ENCODE peak calls at places on chromosomes 11 and 22, in six cellular contexts. O is HCT116, Q is K562, B is H1, J is HepG2, U is GM12878. F is an unnamed sample.

GRCh38 chr11:64294665-64295289 is 3.7 kb downstream of the KCNK4 start:
- DNase-seq in J (no peak), O (no peak), U (no peak), B (no peak), Q (no peak), F (no peak)

GRCh38 chr22:19568337-19569311 is 44.4 kb upstream of the CLDN5 start:
- DNase-seq in O (no peak), J (no peak), Q (peak), B (no peak), U (no peak), F (no peak)

GRCh38 chr11:96278039-96278897 is 64.7 kb downstream of the MAML2 start:
- DNase-seq in U (no peak), B (no peak), O (no peak), J (no peak), Q (no peak), F (no peak)

GRCh38 chr11:132784441-132784840 is 747.9 kb downstream of the OPCML start:
- DNase-seq in O (no peak), J (no peak), B (no peak), Q (no peak), U (no peak), F (no peak)

GRCh38 chr22:35638408-35638807 is 9.8 kb upstream of the APOL6 start:
- DNase-seq in B (no peak), O (no peak), J (no peak), Q (no peak), U (no peak), F (no peak)

GRCh38 chr11:100719809-100720221 is 32.7 kb downstream of the ARHGAP42 start:
- DNase-seq in U (no peak), Q (no peak), O (peak), B (no peak), J (no peak), F (peak)

GRCh38 chr11:82326853-82327252 is 406.8 kb downstream of the FAM181B start:
- DNase-seq in U (no peak), J (no peak), Q (no peak), O (no peak), B (no peak), F (no peak)

GRCh38 chr22:48800036-48800885 is 1027.4 kb downstream of the BRD1 start:
- DNase-seq in J (no peak), O (no peak), B (no peak), U (no peak), Q (no peak), F (no peak)

GRCh38 chr22:48651036-48651890 is 1176.4 kb downstream of the BRD1 start:
- DNase-seq in B (no peak), J (no peak), O (peak), Q (no peak), U (no peak), F (no peak)

GRCh38 chr11:2525941-2526807 is 81.4 kb downstream of the KCNQ1 start:
- DNase-seq in Q (no peak), U (no peak), B (no peak), J (no peak), O (no peak), F (no peak)
- TF ChIP-seq ZNF274 in Q (no peak), U (no peak), B (no peak), J (no peak), O (no peak), F (no peak)

GRCh38 chr11:69344570-69345145 is 50.7 kb downstream of the MYEOV start:
- DNase-seq in O (no peak), B (no peak), U (no peak), J (no peak), Q (no peak), F (no peak)
- TF ChIP-seq ZNF274 in O (no peak), B (no peak), U (no peak), J (no peak), Q (no peak), F (no peak)

GRCh38 chr11:27524155-27524554 is 17.6 kb upstream of the LIN7C start:
- DNase-seq in B (peak), Q (no peak), O (peak), J (peak), U (no peak), F (peak)
- TF ChIP-seq ZNF274 in B (no peak), Q (no peak), O (no peak), J (no peak), U (no peak), F (no peak)

GRCh38 chr11:127105578-127105977 is 105.0 kb upstream of the KIRREL3 start:
- DNase-seq in Q (no peak), B (no peak), J (no peak), O (no peak), U (no peak), F (no peak)

GRCh38 chr11:127106938-127107337 is 106.4 kb upstream of the KIRREL3 start:
- DNase-seq in J (no peak), O (no peak), U (no peak), B (no peak), Q (no peak), F (no peak)

GRCh38 chr11:127108838-127109237 is 108.3 kb upstream of the KIRREL3 start:
- DNase-seq in J (no peak), B (no peak), U (no peak), Q (no peak), O (no peak), F (no peak)

GRCh38 chr11:127103586-127104388 is 103.2 kb upstream of the KIRREL3 start:
- DNase-seq in Q (no peak), B (no peak), U (no peak), J (no peak), O (no peak), F (no peak)

DNA sequence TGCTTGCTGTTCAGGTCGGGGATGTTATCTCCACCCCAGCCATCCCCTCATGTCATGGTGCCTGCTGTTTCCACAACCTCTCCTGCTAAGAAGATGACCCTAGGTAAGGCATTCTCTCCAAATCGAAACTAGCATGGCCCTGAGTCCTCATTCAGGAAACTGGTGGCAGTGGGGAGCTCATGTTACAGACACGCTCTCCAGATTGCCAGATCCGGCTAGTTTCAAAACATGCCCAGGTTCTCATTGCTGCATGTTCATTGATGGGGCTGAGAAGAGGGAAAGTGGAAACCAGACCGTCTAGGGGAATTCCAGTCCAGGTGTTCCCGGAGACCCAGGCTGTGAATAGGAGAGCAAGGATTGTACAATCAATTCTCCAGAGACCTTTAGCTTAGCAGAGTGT is 105.6 kb upstream of the KIRREL3 start:
- DNase-seq in J (no peak), Q (no peak), O (no peak), B (no peak), U (no peak), F (no peak)
- TF ChIP-seq ZNF274 in J (no peak), Q (no peak), O (no peak), B (no peak), U (no peak), F (no peak)

DNA sequence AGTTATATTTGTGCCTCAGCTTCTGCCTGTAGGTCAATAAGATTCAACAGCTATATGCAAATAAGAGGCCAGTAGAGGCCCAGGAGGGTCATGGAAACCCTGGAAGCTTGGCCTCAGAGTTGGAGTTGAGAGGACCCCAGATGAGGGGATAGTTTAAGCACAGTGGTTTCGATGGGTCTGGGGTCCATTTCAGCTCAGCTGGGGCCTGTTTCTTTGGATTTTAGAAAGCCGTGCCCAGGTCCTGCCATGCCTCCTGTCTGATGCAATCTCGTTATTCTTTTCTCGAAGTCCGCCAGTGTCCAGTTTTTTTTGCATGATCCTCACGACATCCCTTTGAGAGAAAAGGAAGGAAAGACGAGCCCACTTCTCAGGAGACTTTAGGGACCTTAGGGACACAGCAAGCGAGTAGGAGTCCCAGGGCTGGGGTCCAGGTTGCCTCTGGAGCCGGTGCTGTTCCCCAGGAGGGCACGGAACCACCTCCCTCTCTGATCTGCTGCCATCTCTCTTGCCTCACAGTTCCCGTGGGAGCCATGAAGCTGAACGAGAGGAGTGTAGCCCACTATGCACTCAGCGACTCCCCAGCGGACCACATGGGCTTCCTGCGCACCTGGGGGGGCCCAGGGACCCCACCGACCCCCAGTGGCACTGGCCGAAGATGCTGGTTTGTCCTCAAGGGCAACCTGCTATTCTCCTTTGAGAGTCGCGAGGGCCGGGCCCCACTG is 2.6 kb upstream of the SMDT1 start:
- DNase-seq in B (no peak), U (no peak), J (no peak), O (no peak), Q (no peak), F (no peak)
- TF ChIP-seq ZNF274 in B (no peak), U (no peak), J (no peak), O (no peak), Q (no peak), F (no peak)

DNA sequence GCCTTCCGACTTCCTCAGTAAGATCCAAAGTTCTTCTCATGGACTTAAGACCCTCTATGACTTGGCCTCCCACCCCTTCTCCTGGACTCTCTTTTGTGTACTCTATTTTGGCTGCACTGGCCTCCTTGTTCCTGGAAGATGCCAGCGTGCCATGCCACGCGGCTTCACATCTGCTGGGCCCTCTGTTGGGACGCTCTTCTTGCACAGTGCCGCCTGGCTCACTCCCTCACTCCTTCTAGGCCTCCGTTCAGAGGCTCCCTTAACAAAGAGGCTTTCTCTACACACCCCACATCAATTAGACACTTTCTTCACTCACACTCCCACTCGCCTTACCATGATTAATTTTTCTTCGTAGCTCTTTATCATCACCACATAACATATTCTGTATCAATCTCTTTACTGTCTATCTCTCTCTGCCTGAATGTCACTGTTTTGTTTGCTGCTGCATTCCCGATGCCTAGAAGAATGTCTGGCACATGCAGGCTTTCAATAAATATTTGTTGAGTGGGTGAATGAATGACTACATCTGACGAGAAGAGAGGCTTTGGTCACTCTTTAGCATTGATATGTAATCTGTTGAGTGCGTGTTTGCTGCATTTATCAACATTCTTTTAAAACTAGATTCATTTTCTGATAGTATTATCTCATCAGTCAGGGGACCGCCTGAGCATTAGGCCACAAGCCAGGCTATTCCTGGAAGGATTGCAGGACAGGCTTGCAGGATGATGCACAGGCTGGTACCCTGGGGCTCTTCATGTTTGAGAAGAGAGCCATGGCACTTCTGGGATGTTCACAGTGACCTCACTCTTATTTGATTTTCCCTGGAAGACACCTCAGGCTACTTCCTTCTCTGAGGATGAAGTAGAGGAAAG is 60.6 kb upstream of the AMPD3 start:
- DNase-seq in O (no peak), Q (no peak), J (peak), B (peak), U (no peak), F (no peak)
- TF ChIP-seq ZNF274 in O (no peak), Q (no peak), J (no peak), B (no peak), U (no peak), F (no peak)

DNA sequence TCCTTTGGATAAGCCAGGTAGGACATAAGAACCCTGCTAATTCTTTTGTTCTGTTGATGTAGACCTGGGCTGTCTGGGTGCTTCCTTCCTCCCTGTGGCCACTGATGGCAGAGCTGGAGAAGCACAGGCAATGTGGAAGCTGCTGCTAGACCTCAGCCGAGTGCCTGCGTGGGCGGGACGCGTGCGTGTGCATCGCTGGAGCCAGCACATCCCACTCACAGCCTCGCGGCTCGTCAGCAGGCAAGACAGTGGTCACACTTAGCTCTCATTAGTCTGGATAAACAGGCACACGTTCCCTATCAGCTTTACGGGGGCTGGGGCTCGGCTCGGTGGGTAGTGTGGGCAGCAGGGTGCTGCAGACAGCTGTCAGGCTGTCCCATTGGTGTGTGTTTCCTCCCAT is 155.7 kb downstream of the GRIK4 start:
- DNase-seq in J (no peak), U (no peak), B (no peak), O (no peak), Q (no peak), F (no peak)
- TF ChIP-seq ZNF274 in J (no peak), U (no peak), B (no peak), O (no peak), Q (no peak), F (no peak)

DNA sequence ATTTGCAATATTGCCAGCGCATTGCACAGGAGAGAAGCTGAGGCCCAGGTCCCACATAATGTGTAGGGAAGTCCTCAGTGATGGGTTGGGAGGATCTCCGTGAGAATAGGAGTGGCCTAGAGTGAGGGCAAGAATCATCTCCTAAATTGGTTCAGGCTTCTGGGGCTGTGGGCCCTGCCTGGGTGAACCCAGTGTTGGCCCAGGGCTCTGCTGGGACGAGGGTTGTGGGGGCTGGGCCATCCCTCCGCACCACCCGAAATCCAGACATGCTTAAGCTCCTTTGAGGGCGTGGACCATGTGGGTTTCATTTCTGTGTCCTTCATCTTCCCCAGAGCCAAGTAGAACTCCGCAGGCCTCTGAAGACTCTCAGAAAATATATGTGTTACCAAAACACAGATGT is 3.7 kb downstream of the MICALL1 start:
- DNase-seq in O (no peak), B (no peak), J (no peak), Q (no peak), U (no peak), F (no peak)
- TF ChIP-seq ZNF274 in O (no peak), B (no peak), J (no peak), Q (no peak), U (no peak), F (no peak)

DNA sequence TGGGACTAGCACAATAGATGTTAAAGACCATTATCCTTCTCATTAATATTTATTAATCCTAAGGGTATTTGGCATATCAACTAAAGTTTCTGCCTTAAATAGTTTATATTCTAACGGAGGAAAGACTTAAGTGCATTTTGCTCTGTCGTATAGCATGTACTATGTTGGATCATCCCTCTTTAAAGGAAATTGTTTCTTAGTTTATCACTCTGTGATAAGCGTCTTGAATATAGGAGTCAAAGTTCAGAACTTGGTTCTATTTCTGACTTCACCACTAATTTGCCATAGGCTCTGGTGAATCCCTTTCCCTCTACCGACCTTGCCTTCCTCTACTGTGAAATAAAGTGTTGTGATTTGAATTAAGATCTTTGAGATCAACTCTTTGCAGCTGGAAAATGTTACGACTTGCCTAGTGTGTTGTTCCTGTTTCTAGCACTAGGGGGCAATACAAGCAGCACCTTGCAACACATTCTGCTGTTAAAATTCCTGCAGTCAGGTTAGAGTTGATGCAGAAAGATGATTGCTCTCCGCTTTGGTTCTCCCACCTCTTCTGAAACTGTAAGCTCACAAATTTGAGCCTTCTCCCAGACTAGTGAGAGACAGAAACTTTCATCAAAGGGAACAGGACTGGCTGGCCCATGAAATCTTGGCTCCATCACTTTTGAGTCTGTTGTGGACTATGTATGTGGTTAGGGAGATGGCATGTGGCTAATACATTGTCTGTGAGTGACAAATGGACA is 27.8 kb upstream of the ZNRF3 start:
- DNase-seq in U (peak), J (peak), B (peak), Q (peak), O (peak), F (peak)
- TF ChIP-seq ZNF274 in U (no peak), J (no peak), B (no peak), Q (no peak), O (no peak), F (no peak)

GRCh38 chr22:46098525-46099475 is 51.5 kb upstream of the PPARA start:
- DNase-seq in J (no peak), Q (no peak), U (no peak), O (no peak), B (no peak), F (no peak)
- TF ChIP-seq ZNF274 in J (no peak), Q (no peak), U (no peak), O (no peak), B (no peak), F (no peak)